ENCODE peak calls at places on chromosomes 5 and 9, in seven cellular contexts. B is HCT116, R is body of pancreas, X is prostate gland, K is A549, C is breast epithelium, G is adrenal gland. I is an unnamed sample.

GRCh38 chr5:112161392-112161748 is 257.7 kb downstream of the EPB41L4A start:
- DNase-seq in B (no peak), G (no peak), K (no peak), R (no peak), X (no peak), C (no peak), I (no peak)

GRCh38 chr5:79035237-79035636 is 34.2 kb downstream of the DMGDH start:
- DNase-seq in B (no peak), X (no peak), C (no peak), R (no peak), G (no peak), K (no peak), I (no peak)

GRCh38 chr9:130183133-130183762 is 11.0 kb downstream of the NCS1 start:
- DNase-seq in X (no peak), B (no peak), R (peak; percentile 57), K (peak; percentile 48), G (no peak), C (no peak), I (peak; percentile 42)

GRCh38 chr9:126523621-126524111 is 90.1 kb upstream of the LMX1B start:
- DNase-seq in G (no peak), K (no peak), R (no peak), X (no peak), B (no peak), C (no peak), I (no peak)

GRCh38 chr5:3601929-3602712 is 6.5 kb downstream of the IRX1 start:
- DNase-seq in K (no peak), G (no peak), B (no peak), R (no peak), C (no peak), X (no peak), I (no peak)

GRCh38 chr5:76292923-76293322 is 110.2 kb upstream of the IQGAP2 start:
- DNase-seq in X (no peak), C (no peak), B (no peak), R (no peak), K (no peak), G (no peak), I (no peak)

GRCh38 chr5:119267958-119268386 is 87.8 kb upstream of the TNFAIP8 start:
- DNase-seq in G (peak; percentile 92), R (peak; percentile 89), X (peak; percentile 89), K (peak; percentile 46), B (peak; percentile 62), C (peak; percentile 89), I (peak; percentile 69)

GRCh38 chr9:79610019-79610760 is 38.4 kb downstream of the TLE4 start:
- DNase-seq in C (no peak), G (no peak), R (no peak), B (no peak), X (no peak), K (no peak), I (no peak)

GRCh38 chr5:95027775-95028174 is 257.1 kb downstream of the MCTP1 start:
- DNase-seq in G (no peak), B (no peak), K (no peak), R (no peak), X (no peak), C (no peak), I (no peak)

GRCh38 chr9:10052181-10052580 is 560.6 kb downstream of the PTPRD start:
- DNase-seq in G (no peak), K (no peak), R (no peak), C (no peak), B (no peak), X (no peak), I (no peak)

GRCh38 chr5:60101561-60101960 is 208.0 kb upstream of the PDE4D start:
- DNase-seq in C (no peak), X (no peak), G (no peak), K (no peak), B (no peak), R (no peak), I (no peak)

GRCh38 chr9:16243798-16244197 is 626.7 kb downstream of the BNC2 start:
- DNase-seq in X (no peak), R (no peak), G (no peak), K (no peak), C (no peak), B (no peak), I (no peak)

GRCh38 chr9:99054581-99054980 is 50.3 kb upstream of the TGFBR1 start:
- DNase-seq in B (no peak), G (no peak), C (no peak), X (no peak), K (no peak), R (no peak), I (no peak)

GRCh38 chr5:132281856-132282614 is 12.2 kb upstream of the SLC22A4 start:
- DNase-seq in C (no peak), R (no peak), B (no peak), G (peak; percentile 9), X (no peak), K (no peak), I (no peak)

GRCh38 chr9:88890546-88890945 is 100.7 kb upstream of the S1PR3 start:
- DNase-seq in C (no peak), B (no peak), X (no peak), R (no peak), K (no peak), G (no peak), I (no peak)

GRCh38 chr9:91273853-91274552 is 87.7 kb downstream of the AUH start:
- DNase-seq in R (no peak), G (no peak), C (no peak), B (peak; percentile 8), K (no peak), X (no peak), I (peak; percentile 43)

GRCh38 chr9:16901589-16901988 is 31.1 kb upstream of the BNC2 start:
- DNase-seq in C (no peak), K (no peak), G (no peak), X (no peak), B (no peak), R (no peak), I (no peak)

GRCh38 chr5:38011641-38012188 is 171.9 kb upstream of the GDNF start:
- DNase-seq in X (no peak), B (no peak), R (no peak), G (no peak), C (no peak), K (no peak), I (no peak)

GRCh38 chr5:68368686-68369359 is 153.3 kb downstream of the PIK3R1 start:
- DNase-seq in B (no peak), K (no peak), R (no peak), G (no peak), C (no peak), X (no peak), I (no peak)

GRCh38 chr5:3311443-3311842 is 284.2 kb upstream of the IRX1 start:
- DNase-seq in C (no peak), B (no peak), X (no peak), G (no peak), R (no peak), K (no peak), I (no peak)

GRCh38 chr9:69324549-69325401 is at the start of gene ENTREP1:
- DNase-seq in X (peak; percentile 78), K (peak; percentile 36), C (peak; percentile 80), R (peak; percentile 78), B (peak; percentile 24), G (peak; percentile 78), I (peak; percentile 95)
- TF ChIP-seq POLR2A in X (peak; percentile 84), K (no peak), C (no peak), R (peak; percentile 60), B (no peak), G (no peak), I (no peak)

GRCh38 chr5:103258957-103259704 is 568 bp downstream of the MACIR start:
- DNase-seq in C (peak; percentile 59), B (no peak), G (peak; percentile 45), K (peak; percentile 42), X (peak; percentile 38), R (peak; percentile 54), I (peak; percentile 25)

GRCh38 chr5:103256178-103256577 is 2.4 kb upstream of the MACIR start:
- DNase-seq in R (no peak), K (no peak), G (no peak), C (no peak), X (no peak), B (no peak), I (no peak)

GRCh38 chr5:103258368-103258956 is at the start of gene MACIR:
- DNase-seq in G (peak; percentile 98), X (peak; percentile 95), C (peak; percentile 95), B (peak; percentile 94), R (peak; percentile 97), K (peak; percentile 86), I (peak; percentile 83)

GRCh38 chr5:103254921-103255320 is 3.6 kb upstream of the MACIR start:
- DNase-seq in B (no peak), R (no peak), X (no peak), K (no peak), G (no peak), C (no peak), I (no peak)

DNA sequence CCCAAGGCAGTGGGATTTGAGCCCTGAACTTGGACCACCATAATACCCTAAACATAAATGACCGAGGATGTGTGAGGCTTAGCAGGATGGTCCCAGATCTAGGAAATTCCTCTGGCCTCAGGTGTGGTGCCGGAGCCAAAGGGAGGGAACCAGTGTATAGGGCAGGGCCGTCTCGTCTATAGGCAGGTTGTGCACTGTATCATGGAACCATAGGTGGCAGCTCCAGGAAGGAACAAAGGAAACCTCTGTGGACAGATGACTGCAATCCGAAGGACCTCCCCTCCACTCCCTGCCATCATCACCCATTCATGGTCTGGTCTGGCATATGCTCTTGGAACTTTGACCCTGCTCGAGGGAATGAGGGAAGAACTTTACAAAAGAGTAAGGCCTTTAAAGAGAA is 2.9 kb upstream of the MACIR start:
- DNase-seq in X (no peak), G (no peak), K (no peak), R (no peak), C (no peak), B (no peak), I (no peak)
- TF ChIP-seq POLR2A in X (no peak), G (no peak), K (no peak), R (no peak), C (no peak), B (no peak), I (no peak)

DNA sequence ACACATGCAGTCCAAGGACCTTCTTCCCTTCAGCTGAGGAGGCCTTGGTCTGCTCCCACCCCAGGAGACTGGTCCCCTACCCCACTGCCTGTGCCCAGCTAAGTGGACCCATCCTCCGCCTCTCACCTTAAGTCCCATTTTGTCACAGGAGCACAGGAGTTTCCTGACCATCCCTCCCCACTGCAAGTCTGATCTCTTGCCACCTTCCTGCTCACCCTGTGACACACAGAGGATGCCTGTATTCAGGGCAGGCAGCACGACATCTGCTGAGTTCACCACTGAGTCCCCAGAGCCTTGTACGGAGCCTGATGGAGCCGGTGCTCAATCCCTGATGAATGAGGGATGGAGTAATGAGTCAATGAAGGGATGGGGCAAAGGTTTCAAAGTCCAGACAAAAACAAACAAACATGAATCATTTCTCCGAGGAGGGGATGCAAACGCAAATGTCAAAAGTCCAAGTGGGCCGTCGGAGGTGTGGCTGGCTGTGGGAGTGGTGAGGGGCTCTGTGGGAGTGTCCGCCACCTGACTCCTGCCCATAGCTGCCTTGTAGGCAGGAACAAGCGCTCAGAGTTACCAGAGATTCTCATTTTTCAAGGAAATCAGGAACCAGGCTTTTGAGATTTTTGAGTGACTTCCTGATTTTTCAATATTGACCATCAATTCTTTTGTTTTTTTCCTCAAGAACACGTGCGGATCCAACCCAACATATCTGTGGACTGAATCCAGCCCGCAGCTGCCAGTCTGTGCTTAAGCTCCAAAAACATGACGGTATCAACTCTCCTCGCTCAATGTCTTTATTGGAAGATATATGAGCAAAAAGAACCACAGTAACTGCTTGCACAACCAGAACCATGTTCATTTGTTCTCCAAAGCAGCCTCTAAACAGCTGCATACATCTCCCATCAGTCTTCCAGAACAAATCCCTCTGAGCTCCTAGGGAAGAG is 4.4 kb downstream of the RAPGEF1 start:
- DNase-seq in G (no peak), C (no peak), X (no peak), K (peak; percentile 75), B (no peak), R (no peak), I (no peak)
- TF ChIP-seq POLR2A in G (no peak), C (no peak), X (no peak), K (no peak), B (no peak), R (no peak), I (no peak)

GRCh38 chr5:150510460-150511263 is 2.7 kb downstream of the NDST1 start:
- DNase-seq in R (peak; percentile 68), X (peak; percentile 81), B (no peak), G (no peak), K (no peak), C (no peak), I (no peak)
- TF ChIP-seq POLR2A in R (no peak), X (peak; percentile 18), B (no peak), G (no peak), K (no peak), C (no peak), I (no peak)

I was measured in H54.